ENCODE peak calls at places on chromosomes 11 and 22, in seven cellular contexts. S, I, T, X, K, U and M are unnamed samples.

GRCh38 chr11:34773826-34774225 is 142.4 kb downstream of the APIP start:
- DNase-seq in S (no peak), I (no peak), T (no peak), X (no peak), K (no peak), U (no peak), M (no peak)

GRCh38 chr22:29040385-29041275 is 21.0 kb downstream of the C22orf31 start:
- DNase-seq in S (peak), I (no peak), T (peak), X (no peak), K (peak), U (peak), M (no peak)

GRCh38 chr11:1307163-1307870 is 2.1 kb downstream of the TOLLIP start:
- DNase-seq in S (no peak), I (no peak), T (peak), X (no peak), K (no peak), U (peak), M (peak)

GRCh38 chr22:46792061-46792796 is 29.8 kb downstream of the TBC1D22A start:
- DNase-seq in S (no peak), I (no peak), T (no peak), X (no peak), K (no peak), U (no peak), M (no peak)

GRCh38 chr11:3341298-3341697 is 37.6 kb downstream of the ZNF195 start:
- DNase-seq in S (peak), I (peak), T (peak), X (no peak), K (peak), U (peak), M (no peak)

GRCh38 chr11:14117632-14118031 is 155.1 kb downstream of the SPON1 start:
- DNase-seq in S (no peak), I (no peak), T (no peak), X (no peak), K (no peak), U (peak), M (no peak)

GRCh38 chr11:6410695-6411430 is 8.0 kb downstream of the APBB1 start:
- DNase-seq in S (no peak), I (no peak), T (no peak), X (no peak), K (no peak), U (no peak), M (no peak)

GRCh38 chr11:10524471-10524870 is 16.5 kb downstream of the RNF141 start:
- DNase-seq in S (no peak), I (no peak), T (no peak), X (no peak), K (no peak), U (no peak), M (no peak)

GRCh38 chr11:73875840-73876239 is 806 bp downstream of the COA4 start:
- DNase-seq in S (no peak), I (no peak), T (no peak), X (no peak), K (no peak), U (no peak), M (no peak)

GRCh38 chr22:48654492-48654891 is 1173.2 kb downstream of the BRD1 start:
- DNase-seq in S (no peak), I (no peak), T (no peak), X (no peak), K (no peak), U (no peak), M (no peak)

GRCh38 chr11:16862733-16863132 is 124.3 kb downstream of the C11orf58 start:
- DNase-seq in S (no peak), I (no peak), T (no peak), X (no peak), K (no peak), U (no peak), M (no peak)

GRCh38 chr11:2747236-2748015 is 47.6 kb upstream of the KCNQ1OT1 start:
- DNase-seq in S (no peak), I (no peak), T (no peak), X (no peak), K (no peak), U (no peak), M (no peak)

GRCh38 chr22:39234867-39235687 is 9.7 kb downstream of the PDGFB start:
- DNase-seq in S (peak), I (no peak), T (peak), X (no peak), K (peak), U (peak), M (peak)

GRCh38 chr11:73170140-73170539 is 28.0 kb upstream of the FCHSD2 start:
- DNase-seq in S (no peak), I (no peak), T (no peak), X (no peak), K (no peak), U (no peak), M (no peak)

GRCh38 chr11:8863838-8864237 is 47.2 kb upstream of the AKIP1 start:
- DNase-seq in S (no peak), I (no peak), T (no peak), X (no peak), K (no peak), U (no peak), M (no peak)

GRCh38 chr11:18566406-18566805 is 22.1 kb downstream of the UEVLD start:
- DNase-seq in S (no peak), I (no peak), T (no peak), X (no peak), K (no peak), U (no peak), M (no peak)

GRCh38 chr22:20551805-20552449 is 44.5 kb downstream of the MED15 start:
- DNase-seq in S (no peak), I (no peak), T (no peak), X (no peak), K (no peak), U (no peak), M (no peak)

GRCh38 chr11:68914761-68915160 is 11.1 kb downstream of the IGHMBP2 start:
- DNase-seq in S (no peak), I (no peak), T (no peak), X (no peak), K (no peak), U (no peak), M (no peak)

GRCh38 chr22:44648085-44648820 is 53.8 kb upstream of the PRR5 start:
- DNase-seq in S (no peak), I (no peak), T (no peak), X (peak), K (no peak), U (no peak), M (no peak)

GRCh38 chr22:44647141-44647540 is 54.9 kb upstream of the PRR5 start:
- DNase-seq in S (no peak), I (no peak), T (no peak), X (no peak), K (no peak), U (no peak), M (no peak)

GRCh38 chr22:44646141-44646540 is 55.9 kb upstream of the PRR5 start:
- DNase-seq in S (no peak), I (no peak), T (no peak), X (no peak), K (no peak), U (no peak), M (no peak)

GRCh38 chr22:44646668-44647067 is 55.3 kb upstream of the PRR5 start:
- DNase-seq in S (no peak), I (no peak), T (no peak), X (no peak), K (no peak), U (no peak), M (no peak)

DNA sequence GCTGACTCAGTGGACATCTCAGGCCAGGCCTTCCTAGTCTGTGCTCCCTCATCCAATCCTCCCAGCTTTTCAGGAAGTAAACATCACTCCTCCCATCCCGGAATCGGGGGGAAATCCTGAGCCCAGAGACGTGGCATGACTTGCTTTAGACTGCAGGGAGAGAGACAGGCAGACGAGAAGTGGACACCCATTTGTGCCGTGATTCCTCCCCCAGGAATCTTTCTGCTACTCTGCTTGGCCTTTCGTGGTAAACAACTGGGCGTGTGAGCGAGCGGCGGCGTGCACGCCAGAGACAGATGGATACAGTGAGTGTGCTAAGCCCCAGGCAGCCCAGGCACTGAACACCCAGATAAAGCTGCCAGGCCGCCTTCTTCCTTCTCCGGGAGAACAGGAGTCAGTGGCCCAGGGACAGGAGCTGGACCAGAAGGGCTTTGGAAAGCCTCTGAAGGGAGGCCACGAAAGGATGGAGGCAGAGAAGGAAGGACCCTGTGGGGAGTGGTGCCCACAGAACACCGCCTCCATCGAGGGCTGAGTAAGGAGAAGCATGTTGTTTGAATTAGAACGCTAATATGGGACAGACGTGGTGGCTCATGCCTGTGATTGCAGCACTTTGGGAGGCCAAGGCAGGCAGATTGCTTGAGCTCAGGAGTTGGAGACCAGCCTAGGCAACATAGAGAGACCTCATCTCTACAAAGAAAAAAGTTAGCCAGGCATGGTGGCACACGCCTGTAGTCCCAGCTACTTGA is 53.0 kb upstream of the PRR5 start:
- DNase-seq in S (peak), I (no peak), T (no peak), X (no peak), K (no peak), U (no peak), M (no peak)
- TF ChIP-seq POLR2AphosphoS5 in S (no peak), I (no peak), T (peak), X (peak), K (no peak), U (no peak), M (no peak)

DNA sequence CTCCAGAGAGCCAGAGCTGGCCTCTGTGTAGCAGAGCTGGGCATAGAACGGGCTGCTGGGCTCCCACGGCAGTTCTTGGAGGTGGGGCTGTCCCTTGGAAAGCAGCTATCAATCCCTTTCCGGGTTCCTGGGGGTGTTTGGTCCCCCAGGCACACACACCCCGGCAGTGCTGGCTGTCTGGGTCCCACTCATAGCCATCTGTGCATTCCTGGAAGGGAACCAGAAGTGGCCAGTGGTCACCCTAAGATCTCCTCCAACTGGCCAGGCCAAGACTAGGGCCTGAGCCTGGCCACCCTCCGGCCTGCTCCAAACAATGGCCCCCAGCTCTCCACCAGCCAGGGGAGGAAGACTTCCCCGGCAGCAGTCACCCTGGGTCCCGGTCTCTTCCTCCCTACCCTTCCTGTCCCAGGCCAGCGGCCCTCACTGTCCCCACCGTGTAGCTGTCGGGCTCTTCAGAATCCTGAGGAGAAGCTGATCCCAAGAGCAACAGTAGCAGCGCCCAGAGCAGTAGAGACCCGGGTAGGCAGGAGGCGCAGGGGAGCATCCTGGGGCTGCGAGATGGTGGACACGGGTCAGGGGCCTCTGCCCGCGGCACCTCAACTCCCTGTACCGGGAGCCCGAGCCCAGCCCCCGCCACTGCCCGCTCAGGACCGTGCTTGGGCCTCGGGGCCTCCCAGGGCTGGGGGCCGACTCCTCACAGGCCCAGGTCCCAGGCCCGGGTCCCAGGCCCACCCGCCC is 620 bp downstream of the EFEMP2 start:
- DNase-seq in S (no peak), I (no peak), T (no peak), X (no peak), K (no peak), U (no peak), M (no peak)
- TF ChIP-seq POLR2A in S (no peak), I (no peak), T (no peak), X (no peak), K (no peak), U (no peak), M (no peak)

GRCh38 chr22:32477608-32478007 is 3.0 kb downstream of the FBXO7 start:
- DNase-seq in S (no peak), I (no peak), T (no peak), X (no peak), K (no peak), U (no peak), M (no peak)
- TF ChIP-seq POLR2AphosphoS5 in S (no peak), I (no peak), T (no peak), X (no peak), K (no peak), U (no peak), M (no peak)

GRCh38 chr11:119583585-119583984 is 145.4 kb downstream of the NECTIN1 start:
- DNase-seq in S (no peak), I (no peak), T (no peak), X (no peak), K (no peak), U (no peak), M (no peak)
- TF ChIP-seq POLR2A in S (no peak), I (no peak), T (no peak), X (no peak), K (no peak), U (no peak), M (no peak)

GRCh38 chr11:32584921-32585320 is 1.3 kb downstream of the EIF3M start:
- DNase-seq in S (no peak), I (no peak), T (no peak), X (no peak), K (no peak), U (no peak), M (no peak)
- TF ChIP-seq POLR2AphosphoS5 in S (no peak), I (no peak), T (no peak), X (no peak), K (no peak), U (no peak), M (no peak)

DNA sequence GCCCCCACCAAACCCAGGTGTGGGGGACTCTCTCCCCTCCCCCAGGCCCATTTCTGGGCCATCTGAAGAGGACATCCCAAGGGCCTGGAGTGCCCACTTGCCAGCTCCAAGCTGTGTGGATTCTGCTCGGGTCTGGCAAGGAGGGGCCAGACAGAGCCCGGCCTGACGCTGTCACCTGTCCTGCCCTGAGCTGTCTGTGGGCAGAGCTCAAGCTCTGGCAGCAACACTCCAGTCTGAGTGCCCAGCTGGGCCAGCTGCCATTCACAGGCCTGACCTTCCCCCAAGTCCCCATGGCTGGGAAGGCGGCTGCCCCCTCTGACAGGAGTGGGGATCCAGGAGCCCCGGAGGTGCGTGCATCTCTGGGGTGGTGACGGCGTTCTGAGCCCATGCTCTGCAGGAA is 6.2 kb upstream of the PIM3 start:
- DNase-seq in S (peak), I (no peak), T (peak), X (no peak), K (peak), U (no peak), M (no peak)
- TF ChIP-seq POLR2A in S (no peak), I (no peak), T (no peak), X (no peak), K (no peak), U (peak), M (no peak)

DNA sequence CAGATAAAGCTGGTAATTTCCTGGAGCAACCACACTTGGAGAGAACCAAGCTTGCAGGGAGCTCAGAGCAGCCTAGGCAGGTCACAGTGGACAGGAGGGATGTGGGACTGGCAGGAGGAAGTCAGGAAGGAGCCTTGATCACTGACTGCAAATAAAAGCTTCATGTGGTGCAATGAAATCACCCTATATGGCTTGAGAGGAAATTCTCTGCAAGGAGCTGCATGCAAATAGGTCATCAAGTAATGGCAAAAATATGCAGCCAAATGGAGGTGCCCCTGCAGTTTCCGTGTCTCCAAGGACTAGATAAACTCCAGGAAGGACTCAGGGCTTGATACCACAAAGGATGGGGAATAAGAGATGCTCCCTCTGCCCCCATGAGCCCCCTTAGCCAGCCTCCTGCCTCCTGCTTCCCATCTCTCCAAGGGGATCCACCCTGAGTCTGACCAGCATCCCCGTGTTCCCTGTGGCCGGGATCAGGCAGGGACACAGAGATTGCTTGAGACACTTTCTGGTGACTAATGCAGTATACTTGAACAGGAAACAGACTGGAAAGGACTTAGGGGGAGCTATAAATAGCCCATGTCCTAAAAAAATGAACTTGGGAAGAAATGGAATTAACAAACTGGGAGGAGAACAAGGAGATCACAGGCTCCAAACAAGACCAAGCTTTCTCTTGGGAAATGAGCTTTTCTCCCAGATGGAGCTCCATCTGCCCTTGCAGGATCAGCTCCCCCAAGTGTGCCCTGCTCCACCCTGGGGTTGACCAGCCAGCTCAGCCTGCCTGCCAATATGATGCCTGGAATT is 23.9 kb upstream of the MICAL2 start:
- DNase-seq in S (no peak), I (no peak), T (peak), X (no peak), K (peak), U (no peak), M (peak)
- TF ChIP-seq POLR2AphosphoS5 in S (peak), I (no peak), T (peak), X (peak), K (peak), U (peak), M (peak)

DNA sequence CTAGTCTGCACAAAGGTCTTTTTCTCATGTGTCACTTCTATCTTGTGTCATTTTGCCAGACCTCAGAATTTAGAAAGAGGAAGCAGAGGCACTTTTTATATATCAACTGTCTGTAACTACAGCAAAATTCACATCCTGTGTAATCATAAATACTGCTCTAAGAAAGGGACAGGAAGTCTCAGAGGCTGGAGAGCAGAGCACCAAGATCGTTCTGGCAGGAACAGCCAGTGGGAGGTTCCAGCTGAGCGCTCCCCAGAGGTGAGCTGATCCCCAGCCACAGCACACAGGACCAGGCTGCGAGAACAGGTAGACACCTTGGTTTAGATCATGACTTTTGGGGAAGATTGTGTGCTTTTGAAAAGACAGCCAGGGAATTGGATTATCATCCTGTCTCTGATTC is at the start of gene MS4A7:
- DNase-seq in S (no peak), I (no peak), T (peak), X (no peak), K (no peak), U (no peak), M (no peak)
- TF ChIP-seq POLR2A in S (no peak), I (no peak), T (peak), X (no peak), K (no peak), U (no peak), M (no peak)